ENCODE peak calls at places on chromosomes 6 and 20, in six cellular contexts. Z is thoracic aorta, W is KBM-7, L is heart right ventricle, N is A172, P is left cardiac atrium. T is an unnamed sample.

GRCh38 chr20:4559906-4560305 is 161.8 kb upstream of the PRND start:
- DNase-seq in Z (no peak), W (no peak), L (no peak), N (no peak), P (no peak), T (no peak)

GRCh38 chr6:134060491-134061106 is 8.2 kb upstream of the SLC2A12 start:
- DNase-seq in Z (no peak), W (no peak), L (no peak), N (peak), P (no peak), T (no peak)

GRCh38 chr6:127022297-127022696 is 96.2 kb upstream of the RSPO3 start:
- DNase-seq in Z (no peak), W (no peak), L (no peak), N (no peak), P (peak), T (no peak)

GRCh38 chr20:41058007-41058673 is 29.5 kb downstream of the TOP1 start:
- DNase-seq in Z (peak), W (peak), L (no peak), N (peak), P (peak), T (no peak)

GRCh38 chr6:145086197-145086596 is 649.1 kb downstream of the EPM2A start:
- DNase-seq in Z (no peak), W (no peak), L (peak), N (no peak), P (no peak), T (no peak)

GRCh38 chr20:53162251-53162835 is 190.2 kb downstream of the TSHZ2 start:
- DNase-seq in Z (no peak), W (peak), L (peak), N (peak), P (peak), T (no peak)

GRCh38 chr20:20568604-20569205 is 143.7 kb downstream of the RALGAPA2 start:
- DNase-seq in Z (no peak), W (peak), L (no peak), N (peak), P (no peak), T (peak)

GRCh38 chr6:104597541-104598050 is 262.1 kb downstream of the HACE1 start:
- DNase-seq in Z (no peak), W (no peak), L (no peak), N (peak), P (no peak), T (no peak)

GRCh38 chr6:45567879-45568278 is 190.1 kb upstream of the SUPT3H start:
- DNase-seq in Z (no peak), W (no peak), L (no peak), N (no peak), P (no peak), T (no peak)

GRCh38 chr6:20826378-20826777 is 292.1 kb downstream of the CDKAL1 start:
- DNase-seq in Z (no peak), W (no peak), L (no peak), N (no peak), P (no peak), T (no peak)

GRCh38 chr20:23296841-23297701 is 53.5 kb upstream of the NXT1 start:
- DNase-seq in Z (no peak), W (no peak), L (no peak), N (no peak), P (no peak), T (no peak)

GRCh38 chr20:49824206-49824605 is 11.6 kb downstream of the SLC9A8 start:
- DNase-seq in Z (no peak), W (no peak), L (no peak), N (no peak), P (no peak), T (no peak)

GRCh38 chr20:34355427-34355826 is 7.6 kb upstream of the ITCH start:
- DNase-seq in Z (no peak), W (no peak), L (no peak), N (no peak), P (no peak), T (no peak)

GRCh38 chr20:5612476-5613291 is 137.5 kb upstream of the SHLD1 start:
- DNase-seq in Z (no peak), W (no peak), L (no peak), N (peak), P (no peak), T (no peak)

GRCh38 chr6:5163233-5163632 is 78.1 kb downstream of the PPP1R3G start:
- DNase-seq in Z (no peak), W (no peak), L (no peak), N (no peak), P (no peak), T (no peak)

GRCh38 chr6:36246511-36247268 is 23.2 kb upstream of the PNPLA1 start:
- DNase-seq in Z (no peak), W (no peak), L (no peak), N (no peak), P (no peak), T (no peak)

GRCh38 chr6:144094731-144095133 is 641 bp downstream of the SF3B5 start:
- DNase-seq in Z (no peak), W (no peak), L (no peak), N (no peak), P (no peak), T (no peak)

GRCh38 chr20:17640146-17640874 is 41.7 kb downstream of the RRBP1 start:
- DNase-seq in Z (no peak), W (no peak), L (no peak), N (no peak), P (no peak), T (no peak)

GRCh38 chr6:69155467-69155866 is 520.4 kb downstream of the ADGRB3 start:
- DNase-seq in Z (no peak), W (no peak), L (no peak), N (no peak), P (no peak), T (no peak)

GRCh38 chr20:2261105-2261504 is 34.7 kb upstream of the TGM3 start:
- DNase-seq in Z (no peak), W (no peak), L (no peak), N (peak), P (no peak), T (no peak)

GRCh38 chr6:163872335-163872734 is 457.8 kb downstream of the QKI start:
- DNase-seq in Z (no peak), W (no peak), L (no peak), N (peak), P (no peak), T (no peak)

GRCh38 chr20:51758978-51759544 is 9.1 kb downstream of the ATP9A start:
- DNase-seq in Z (no peak), W (no peak), L (no peak), N (no peak), P (no peak), T (peak)

GRCh38 chr6:111329882-111330633 is 153.0 kb downstream of the REV3L start:
- DNase-seq in Z (no peak), W (no peak), L (no peak), N (no peak), P (no peak), T (no peak)

GRCh38 chr6:130602151-130602770 is 224.9 kb upstream of the SMLR1 start:
- DNase-seq in Z (no peak), W (peak), L (no peak), N (peak), P (no peak), T (no peak)

GRCh38 chr6:157434349-157435016 is 53.5 kb downstream of the ZDHHC14 start:
- DNase-seq in Z (no peak), W (no peak), L (peak), N (no peak), P (peak), T (peak)

GRCh38 chr20:20621191-20621590 is 91.3 kb downstream of the RALGAPA2 start:
- DNase-seq in Z (no peak), W (no peak), L (no peak), N (no peak), P (no peak), T (no peak)

GRCh38 chr6:6834356-6835342 is 246.1 kb downstream of the LY86 start:
- DNase-seq in Z (no peak), W (no peak), L (peak), N (no peak), P (no peak), T (no peak)

T was measured in midbrain.